ENCODE peak calls at places on chromosomes 4 and X, in seven cellular contexts. E, A, X, Y, D, F and M are unnamed samples.
A peak's percentile ranks its signal among the peaks of the same experiment; 100 is the strongest.

GRCh38 chrX:115226929-115227328 is 7.0 kb downstream of the LRCH2 start:
- DNase-seq in E (no peak), A (peak; percentile 19), X (no peak), Y (no peak), D (peak; percentile 5), F (no peak), M (no peak)

GRCh38 chrX:29299689-29300088 is 712.4 kb downstream of the IL1RAPL1 start:
- DNase-seq in E (no peak), A (no peak), X (no peak), Y (no peak), D (no peak), F (no peak), M (peak; percentile 5)

GRCh38 chr4:101102114-101102752 is 245.1 kb downstream of the PPP3CA start:
- DNase-seq in E (peak; percentile 46), A (peak; percentile 93), X (no peak), Y (peak; percentile 65), D (peak; percentile 80), F (peak; percentile 39), M (no peak)

GRCh38 chr4:123616970-123617392 is 220.4 kb downstream of the SPRY1 start:
- DNase-seq in E (peak; percentile 31), A (peak; percentile 86), X (no peak), Y (peak; percentile 76), D (peak; percentile 35), F (peak; percentile 70), M (no peak)

GRCh38 chr4:108743021-108743420 is 19.8 kb downstream of the ETNPPL start:
- DNase-seq in E (no peak), A (no peak), X (no peak), Y (no peak), D (no peak), F (no peak), M (no peak)

GRCh38 chrX:50459615-50460014 is 11.0 kb downstream of the DGKK start:
- DNase-seq in E (no peak), A (no peak), X (no peak), Y (no peak), D (no peak), F (no peak), M (no peak)

GRCh38 chr4:78749972-78750727 is 26.0 kb upstream of the BMP2K start:
- DNase-seq in E (no peak), A (no peak), X (no peak), Y (no peak), D (no peak), F (no peak), M (no peak)

GRCh38 chr4:176499518-176499917 is 179.8 kb downstream of the SPCS3 start:
- DNase-seq in E (no peak), A (peak; percentile 19), X (no peak), Y (no peak), D (peak; percentile 86), F (no peak), M (no peak)

GRCh38 chr4:32025840-32026459 is 1305.8 kb downstream of the PCDH7 start:
- DNase-seq in E (no peak), A (peak; percentile 51), X (peak; percentile 18), Y (no peak), D (no peak), F (no peak), M (peak; percentile 23)

DNA sequence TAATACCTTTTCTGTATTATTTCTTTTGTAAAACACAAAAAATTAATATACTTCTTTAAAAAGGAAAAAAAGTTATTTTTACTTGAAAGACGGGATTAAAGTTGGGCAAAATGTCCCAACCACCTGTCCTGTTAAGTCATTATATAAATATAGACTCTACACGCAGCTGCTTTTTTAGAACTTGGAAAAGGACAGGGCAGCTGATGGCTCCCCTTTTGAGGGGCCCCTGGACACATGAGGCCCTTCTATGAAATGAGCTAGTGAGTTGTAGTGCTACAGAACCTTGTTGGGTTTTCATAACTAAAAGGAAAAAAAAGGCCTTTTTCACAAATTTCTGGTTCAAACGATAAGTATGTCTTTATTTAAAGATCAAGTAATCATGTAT is 603 bp upstream of the BEX2 start:
- DNase-seq in E (no peak), A (no peak), X (no peak), Y (no peak), D (no peak), F (no peak), M (no peak)
- H3K4me3 ChIP-seq in E (no peak overlapping the region), A (peak overlapping the region; percentile 85), X (peak overlapping the region; percentile 54), Y (no peak overlapping the region), D (no peak overlapping the region), F (no peak overlapping the region), M (peak overlapping the region; percentile 64)

DNA sequence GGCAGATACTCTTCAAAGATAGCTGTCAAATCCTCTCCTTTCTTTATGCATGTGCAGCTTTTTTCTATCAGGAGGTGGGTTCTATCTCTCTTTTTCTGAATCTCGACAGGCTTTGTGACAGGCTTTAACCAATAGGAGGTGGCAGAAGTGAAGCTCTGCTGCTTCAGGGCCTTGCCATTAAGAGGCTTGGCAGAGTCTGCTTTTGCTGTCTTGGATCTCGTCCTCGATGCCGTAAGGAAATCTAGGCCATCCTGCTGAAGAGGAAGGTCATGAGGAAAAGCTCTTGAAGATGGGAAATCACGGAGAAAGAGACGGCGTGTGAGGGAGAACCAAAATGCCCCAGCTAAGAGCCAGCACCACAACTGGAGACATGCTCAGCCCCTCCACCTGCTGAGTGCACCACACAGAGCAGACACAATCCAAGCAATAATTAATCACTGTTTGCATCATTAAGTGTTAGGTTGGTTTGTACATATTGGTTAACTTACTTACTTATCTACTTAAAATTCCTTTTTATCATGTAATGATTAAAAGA is 92.2 kb downstream of the DDIT4L start:
- DNase-seq in E (no peak), A (no peak), X (no peak), Y (no peak), D (no peak), F (no peak), M (no peak)
- TF ChIP-seq CTCF in E (no peak), A (no peak), X (no peak), Y (no peak), D (no peak), F (no peak), M (no peak)

GRCh38 chrX:54640721-54641120 is 110.7 kb downstream of the GNL3L start:
- DNase-seq in E (no peak), A (no peak), X (no peak), Y (no peak), D (no peak), F (no peak), M (no peak)
- H3K4me3 ChIP-seq in E (no peak overlapping the region), A (no peak overlapping the region), X (no peak overlapping the region), Y (no peak overlapping the region), D (no peak overlapping the region), F (no peak overlapping the region), M (no peak overlapping the region)

DNA sequence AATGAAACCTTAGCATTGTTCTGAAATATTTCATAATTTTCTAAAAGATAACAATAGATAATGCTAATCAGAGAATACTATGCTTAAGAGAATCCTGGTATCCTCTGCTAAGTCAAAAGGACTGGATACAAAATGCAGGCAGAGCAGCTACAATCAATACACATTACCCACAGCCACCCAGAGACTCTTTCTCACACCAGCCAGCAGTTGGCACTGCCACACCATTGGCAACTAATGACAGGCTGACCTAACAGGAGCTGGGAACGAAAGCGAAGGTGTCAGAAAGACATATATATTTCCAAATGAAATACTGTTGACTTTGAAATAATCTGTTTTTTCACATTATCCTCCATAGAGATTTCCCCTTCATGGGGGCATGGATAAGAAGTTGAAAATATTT is 122.6 kb upstream of the PLAC1 start:
- DNase-seq in E (no peak), A (no peak), X (no peak), Y (no peak), D (no peak), F (peak; percentile 33), M (no peak)
- TF ChIP-seq CTCF in E (peak; percentile 11), A (no peak), X (no peak), Y (no peak), D (no peak), F (no peak), M (no peak)

DNA sequence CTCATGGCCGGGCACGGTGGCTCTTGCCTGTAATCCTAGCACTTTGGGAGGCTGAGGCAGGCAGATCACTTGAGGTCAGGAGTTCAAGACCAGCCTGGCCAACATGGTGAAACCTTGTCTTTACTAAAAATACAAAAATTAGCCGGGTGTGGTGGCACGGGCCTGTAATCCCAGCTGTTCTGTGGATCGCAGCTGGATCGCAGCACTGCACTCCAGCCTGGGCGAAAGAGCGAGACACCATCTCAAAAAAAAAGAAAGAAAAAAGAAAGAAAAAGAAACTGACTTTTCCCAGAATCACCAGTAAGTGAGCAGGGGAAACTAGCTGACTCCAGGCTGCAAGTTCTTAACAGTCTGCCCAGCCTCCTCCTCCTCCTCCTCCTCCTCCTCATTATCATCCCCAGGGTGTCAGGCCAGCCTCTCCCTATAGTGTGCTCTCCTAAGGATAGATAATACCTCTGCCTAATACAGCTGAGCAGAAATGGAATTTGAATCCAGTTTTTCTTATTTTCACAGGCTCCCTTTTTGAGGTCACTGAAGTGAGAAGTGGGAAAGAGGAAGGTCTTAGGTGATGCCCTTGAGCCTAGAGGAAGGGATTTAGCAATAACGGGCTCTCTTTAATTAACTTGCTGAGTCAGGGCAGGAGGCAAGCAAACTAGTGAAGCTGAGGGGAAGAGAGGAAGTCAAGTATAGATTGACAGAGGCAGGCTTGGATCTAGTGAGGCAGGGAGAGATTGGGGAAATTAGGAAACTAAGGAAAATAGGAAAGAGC is 11.8 kb upstream of the ELF2 start:
- DNase-seq in E (no peak), A (peak; percentile 34), X (no peak), Y (no peak), D (no peak), F (no peak), M (no peak)
- H3K4me3 ChIP-seq in E (no peak overlapping the region), A (no peak overlapping the region), X (no peak overlapping the region), Y (no peak overlapping the region), D (no peak overlapping the region), F (no peak overlapping the region), M (no peak overlapping the region)

GRCh38 chr4:37822220-37822619 is 4.3 kb upstream of the PGM2 start:
- DNase-seq in E (no peak), A (peak; percentile 39), X (no peak), Y (no peak), D (no peak), F (no peak), M (no peak)

GRCh38 chr4:37815591-37815990 is 10.9 kb upstream of the PGM2 start:
- DNase-seq in E (no peak), A (no peak), X (no peak), Y (no peak), D (no peak), F (no peak), M (no peak)

GRCh38 chr4:37816006-37816405 is 10.5 kb upstream of the PGM2 start:
- DNase-seq in E (no peak), A (no peak), X (no peak), Y (no peak), D (no peak), F (no peak), M (no peak)

GRCh38 chr4:37812713-37813112 is 13.8 kb upstream of the PGM2 start:
- DNase-seq in E (no peak), A (peak; percentile 64), X (peak; percentile 8), Y (no peak), D (no peak), F (no peak), M (no peak)

GRCh38 chr4:37816719-37817118 is 9.8 kb upstream of the PGM2 start:
- DNase-seq in E (no peak), A (no peak), X (no peak), Y (no peak), D (no peak), F (no peak), M (no peak)
- TF ChIP-seq CTCF in E (no peak), A (no peak), X (no peak), Y (no peak), D (no peak), F (no peak), M (no peak)

GRCh38 chr4:70994069-70994366 is 569 bp downstream of the DCK start:
- DNase-seq in E (no peak), A (no peak), X (no peak), Y (no peak), D (no peak), F (no peak), M (no peak)
- H3K4me3 ChIP-seq in E (peak overlapping the region; percentile 68), A (peak overlapping the region; percentile 56), X (peak overlapping the region; percentile 77), Y (peak overlapping the region; percentile 75), D (peak overlapping the region; percentile 65), F (peak overlapping the region; percentile 69), M (peak overlapping the region; percentile 95)

GRCh38 chrX:100895365-100896075 is 21.4 kb upstream of the NOX1 start:
- DNase-seq in E (no peak), A (peak; percentile 51), X (no peak), Y (no peak), D (no peak), F (no peak), M (peak; percentile 2)
- TF ChIP-seq CTCF in E (peak; percentile 23), A (peak; percentile 54), X (peak; percentile 66), Y (peak; percentile 25), D (peak; percentile 63), F (peak; percentile 21), M (peak; percentile 64)